ENCODE peak calls at places on chromosomes 1 and 21, in six cellular contexts. G is non-pigmented ciliary epithelial cell; O is H9; W is activated naive CD4-positive, alpha-beta T cell treated with Interleukin-2 at 50 U/mL for 16 hours; N is AG08395; F is DMS79 treated with DMSO at 0.1 percent for 48 hours. M is an unnamed sample.

GRCh38 chr1:39960461-39960958 is 5.6 kb downstream of the MFSD2A start:
- DNase-seq in O (no peak), F (peak), N (no peak), G (no peak), W (no peak), M (no peak)

GRCh38 chr1:205547932-205548827 is 43.7 kb downstream of the CDK18 start:
- DNase-seq in G (no peak), F (no peak), O (peak), W (no peak), N (no peak), M (peak)

GRCh38 chr1:201164645-201165044 is 10.4 kb upstream of the TMEM9 start:
- DNase-seq in G (no peak), F (no peak), N (no peak), O (no peak), W (no peak), M (no peak)

GRCh38 chr1:54410359-54410758 is 4.2 kb upstream of the SSBP3 start:
- DNase-seq in F (no peak), W (no peak), N (no peak), O (no peak), G (no peak), M (no peak)

GRCh38 chr1:12617511-12617900 is 504 bp downstream of the DHRS3 start:
- DNase-seq in F (no peak), N (no peak), W (peak), O (no peak), G (no peak), M (peak)

GRCh38 chr21:44637018-44637850 is at the start of gene KRTAP10-10:
- DNase-seq in W (no peak), F (no peak), N (no peak), G (no peak), O (peak), M (no peak)

GRCh38 chr1:52002038-52002917 is 11.8 kb upstream of the RAB3B start:
- DNase-seq in F (peak), N (peak), G (peak), O (peak), W (peak), M (peak)

GRCh38 chr1:178645826-178646200 is 79.2 kb upstream of the RALGPS2 start:
- DNase-seq in O (no peak), N (peak), F (no peak), W (no peak), G (peak), M (no peak)

GRCh38 chr1:57424231-57425027 is 569 bp upstream of the DAB1 start:
- DNase-seq in G (no peak), F (no peak), O (peak), N (peak), W (no peak), M (peak)

GRCh38 chr1:8345621-8346415 is 27.9 kb downstream of the SLC45A1 start:
- DNase-seq in N (no peak), F (no peak), O (peak), W (no peak), G (no peak), M (no peak)

GRCh38 chr1:31955917-31956736 is 18.0 kb upstream of the PTP4A2 start:
- DNase-seq in G (peak), O (peak), F (no peak), N (peak), W (peak), M (peak)

GRCh38 chr1:226787071-226787470 is 48.0 kb upstream of the ITPKB start:
- DNase-seq in F (no peak), O (no peak), G (no peak), N (no peak), W (no peak), M (no peak)

GRCh38 chr1:193190096-193190744 is 3.8 kb upstream of the B3GALT2 start:
- DNase-seq in N (peak), F (no peak), O (no peak), G (no peak), W (no peak), M (no peak)

GRCh38 chr1:234519506-234519905 is 40.5 kb upstream of the TARBP1 start:
- DNase-seq in O (no peak), N (no peak), W (no peak), G (no peak), F (no peak), M (no peak)

GRCh38 chr21:40019076-40019475 is 151.8 kb downstream of the PCP4 start:
- DNase-seq in F (peak), G (no peak), N (no peak), O (no peak), W (no peak), M (no peak)

GRCh38 chr1:26041978-26042377 is 3.9 kb downstream of the SLC30A2 start:
- DNase-seq in F (no peak), O (no peak), G (no peak), W (no peak), N (no peak), M (no peak)

GRCh38 chr1:192807968-192808587 is 761 bp upstream of the RGS2 start:
- DNase-seq in O (no peak), F (peak), G (no peak), W (no peak), N (peak), M (peak)

GRCh38 chr1:98783821-98784220 is 122.3 kb downstream of the SNX7 start:
- DNase-seq in O (peak), N (no peak), G (no peak), F (no peak), W (no peak), M (peak)

GRCh38 chr1:220198186-220199005 is 73.9 kb downstream of the RAB3GAP2 start:
- DNase-seq in O (no peak), W (no peak), N (no peak), G (no peak), F (no peak), M (no peak)

GRCh38 chr21:30083120-30083945 is 83.3 kb downstream of the CLDN17 start:
- DNase-seq in G (no peak), O (peak), F (no peak), W (no peak), N (no peak), M (peak)

GRCh38 chr1:198437352-198437751 is 103.1 kb downstream of the ATP6V1G3 start:
- DNase-seq in N (peak), F (no peak), O (no peak), G (no peak), W (no peak), M (no peak)

GRCh38 chr21:14591882-14592281 is 45.8 kb upstream of the SAMSN1 start:
- DNase-seq in G (peak), W (peak), N (no peak), O (no peak), F (no peak), M (no peak)

GRCh38 chr21:44817506-44817880 is 369 bp downstream of the SUMO3 start:
- DNase-seq in G (peak), W (peak), N (peak), O (peak), F (peak), M (peak)

GRCh38 chr1:59052194-59052593 is 244.7 kb upstream of the FGGY start:
- DNase-seq in F (no peak), N (no peak), W (no peak), G (no peak), O (no peak), M (no peak)

GRCh38 chr21:45441431-45442255 is 36.7 kb downstream of the COL18A1 start:
- DNase-seq in G (no peak), W (no peak), O (no peak), F (no peak), N (no peak), M (no peak)

GRCh38 chr1:226653311-226653921 is 85.7 kb downstream of the ITPKB start:
- DNase-seq in F (no peak), G (no peak), N (no peak), W (peak), O (no peak), M (no peak)

GRCh38 chr1:38611661-38612211 is 247.8 kb downstream of the RRAGC start:
- DNase-seq in G (no peak), W (no peak), F (no peak), O (no peak), N (no peak), M (no peak)

GRCh38 chr21:33300701-33301631 is 23.8 kb upstream of the IFNAR1 start:
- DNase-seq in O (no peak), W (no peak), N (no peak), F (no peak), G (no peak), M (no peak)

GRCh38 chr1:202013601-202014000 is 3.2 kb downstream of the ELF3 start:
- DNase-seq in O (no peak), W (no peak), F (no peak), G (no peak), N (no peak), M (no peak)

GRCh38 chr21:35084869-35085268 is 35.8 kb upstream of the RUNX1 start:
- DNase-seq in W (no peak), N (peak), O (no peak), G (peak), F (no peak), M (no peak)

GRCh38 chr1:93623875-93624274 is 57.8 kb downstream of the BCAR3 start:
- DNase-seq in O (no peak), G (no peak), N (peak), W (no peak), F (no peak), M (no peak)

GRCh38 chr1:224070521-224070920 is 43.4 kb upstream of the FBXO28 start:
- DNase-seq in O (no peak), F (no peak), N (no peak), G (no peak), W (no peak), M (no peak)

GRCh38 chr1:224707849-224708725 is 92.0 kb downstream of the CNIH3 start:
- DNase-seq in G (peak), N (peak), W (no peak), F (no peak), O (no peak), M (no peak)

GRCh38 chr1:74245168-74245753 is 10.1 kb downstream of the TNNI3K start:
- DNase-seq in G (no peak), O (peak), N (no peak), F (peak), W (no peak), M (peak)

GRCh38 chr1:116808476-116809180 is 54.4 kb downstream of the CD2 start:
- DNase-seq in F (no peak), N (no peak), W (peak), O (no peak), G (no peak), M (no peak)

M was measured in mesendoderm.